ENCODE peak calls at places on chromosomes 16 and 17, in seven cellular contexts. G is kidney; J is K562; X is osteoblast; D is pancreas; S is CD4-positive, alpha-beta memory T cell; N is CD8-positive, alpha-beta memory T cell. R is an unnamed sample.

GRCh38 chr16:9134739-9135138 is 43.3 kb downstream of the HAPSTR1 start:
- DNase-seq in G (peak; percentile 69), J (peak; percentile 15), X (peak; percentile 58), D (peak; percentile 74), S (peak; percentile 46), N (peak; percentile 31), R (no peak)

GRCh38 chr16:88335150-88335685 is 47.5 kb upstream of the ZNF469 start:
- DNase-seq in G (peak; percentile 60), J (no peak), X (peak; percentile 27), D (no peak), S (no peak), N (no peak), R (no peak)

GRCh38 chr16:69187387-69187890 is 475 bp downstream of the SNTB2 start:
- DNase-seq in G (peak; percentile 87), J (peak; percentile 71), X (peak; percentile 91), D (peak; percentile 77), S (peak; percentile 47), N (peak; percentile 43), R (no peak)

GRCh38 chr16:711548-712320 is 3.2 kb upstream of the METRN start:
- DNase-seq in G (peak; percentile 93), J (peak; percentile 74), X (peak; percentile 100), D (peak; percentile 96), S (peak; percentile 69), N (peak; percentile 76), R (no peak)

GRCh38 chr17:285751-286422 is 66.7 kb downstream of the RPH3AL start:
- DNase-seq in G (peak; percentile 45), J (no peak), X (peak; percentile 53), D (peak; percentile 54), S (no peak), N (no peak), R (no peak)

GRCh38 chr17:40358323-40359038 is 6.1 kb downstream of the GJD3 start:
- DNase-seq in G (peak; percentile 95), J (peak; percentile 91), X (peak; percentile 100), D (peak; percentile 98), S (peak; percentile 80), N (peak; percentile 84), R (peak; percentile 56)

GRCh38 chr16:79278506-79278905 is 322.0 kb downstream of the MAF start:
- DNase-seq in G (no peak), J (no peak), X (no peak), D (no peak), S (peak; percentile 81), N (peak; percentile 32), R (no peak)

GRCh38 chr17:81016575-81016974 is 18.4 kb upstream of the BAIAP2 start:
- DNase-seq in G (no peak), J (no peak), X (no peak), D (no peak), S (no peak), N (no peak), R (no peak)

GRCh38 chr16:87416826-87417471 is 24.8 kb downstream of the MAP1LC3B start:
- DNase-seq in G (no peak), J (no peak), X (peak; percentile 94), D (no peak), S (no peak), N (no peak), R (no peak)

GRCh38 chr17:41962768-41963434 is 3.7 kb upstream of the CNP start:
- DNase-seq in G (peak; percentile 86), J (peak; percentile 78), X (peak; percentile 96), D (peak; percentile 82), S (peak; percentile 54), N (peak; percentile 58), R (no peak)

GRCh38 chr17:49035470-49036269 is 38.5 kb downstream of the IGF2BP1 start:
- DNase-seq in G (peak; percentile 81), J (peak; percentile 64), X (peak; percentile 93), D (peak; percentile 62), S (peak; percentile 8), N (peak; percentile 7), R (no peak)

DNA sequence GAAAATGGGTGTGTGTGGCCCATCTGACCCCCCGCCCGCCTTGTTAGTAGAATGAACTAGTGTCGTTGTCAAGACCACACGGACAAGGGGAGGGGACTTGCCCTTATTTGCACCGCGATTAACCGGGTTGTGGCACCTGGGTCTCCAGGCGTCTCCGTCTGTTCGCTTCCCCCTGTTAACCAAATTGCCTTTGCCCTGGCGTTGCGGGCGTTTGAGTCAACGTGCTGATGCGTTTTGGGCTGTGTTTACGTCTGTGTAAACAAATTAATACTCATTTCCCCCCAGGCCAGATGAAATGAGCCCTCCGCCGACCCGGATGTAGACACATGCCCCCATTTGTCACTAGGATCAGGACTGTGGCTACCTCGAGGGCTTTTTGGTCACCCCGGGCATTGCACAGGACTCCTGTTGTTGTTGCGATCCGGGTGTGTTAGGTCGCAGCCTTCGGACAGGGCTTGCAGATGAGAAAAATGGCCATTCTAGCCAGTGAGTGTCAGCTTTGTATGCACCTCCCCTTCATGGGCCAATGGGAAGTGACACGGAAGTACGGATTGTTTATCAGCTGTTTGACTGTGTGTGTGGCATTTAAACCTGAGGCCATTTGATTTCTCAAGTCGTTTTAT is 906 bp downstream of the RBL2 start:
- DNase-seq in G (peak; percentile 84), J (peak; percentile 74), X (peak; percentile 95), D (peak; percentile 75), S (peak; percentile 76), N (peak; percentile 64), R (peak; percentile 59)
- H3K4me1 ChIP-seq in G (peaks cover 10% of the 10 kb centered on the region), J (peaks cover 7% of the 10 kb centered on the region), X (peaks cover 14% of the 10 kb centered on the region), D (no peaks in the 10 kb centered on the region), S (peaks cover 53% of the 10 kb centered on the region), N (peaks cover 38% of the 10 kb centered on the region), R (peaks cover 9% of the 10 kb centered on the region)

DNA sequence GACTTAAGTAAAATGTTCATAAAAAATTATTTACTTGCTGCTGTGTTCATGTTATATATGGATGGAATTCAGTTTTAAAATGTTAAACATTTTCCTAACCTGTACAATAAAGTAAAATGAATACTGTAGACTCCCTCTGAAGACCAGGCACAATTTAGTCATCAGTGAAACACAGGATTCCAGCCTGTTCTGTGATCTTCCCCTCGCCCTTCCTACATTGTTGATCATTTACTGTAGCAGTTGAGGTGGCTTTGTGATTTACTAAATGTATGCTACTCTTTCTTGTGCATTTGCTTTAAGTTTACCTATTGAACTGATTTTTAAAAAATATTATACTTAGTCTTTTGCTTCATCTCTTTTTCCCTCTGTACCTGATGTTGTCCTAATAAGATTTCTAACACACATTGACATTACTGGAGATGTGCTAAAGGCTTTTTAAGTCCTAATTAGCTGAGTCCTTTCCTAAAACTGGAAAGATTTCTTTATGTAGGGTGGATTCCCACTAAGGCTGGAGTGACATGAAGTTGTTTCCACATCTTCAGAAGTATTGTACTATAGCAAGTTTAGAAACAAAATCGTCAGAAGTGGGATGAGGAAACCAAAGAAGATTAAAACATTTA is 38.1 kb downstream of the PHKB start:
- DNase-seq in G (no peak), J (no peak), X (no peak), D (no peak), S (no peak), N (no peak), R (no peak)
- H3K4me1 ChIP-seq in G (no peaks in the 10 kb centered on the region), J (peaks cover 13% of the 10 kb centered on the region), X (no peaks in the 10 kb centered on the region), D (no peaks in the 10 kb centered on the region), S (no peaks in the 10 kb centered on the region), N (peaks cover 7% of the 10 kb centered on the region), R (peaks cover 9% of the 10 kb centered on the region)

DNA sequence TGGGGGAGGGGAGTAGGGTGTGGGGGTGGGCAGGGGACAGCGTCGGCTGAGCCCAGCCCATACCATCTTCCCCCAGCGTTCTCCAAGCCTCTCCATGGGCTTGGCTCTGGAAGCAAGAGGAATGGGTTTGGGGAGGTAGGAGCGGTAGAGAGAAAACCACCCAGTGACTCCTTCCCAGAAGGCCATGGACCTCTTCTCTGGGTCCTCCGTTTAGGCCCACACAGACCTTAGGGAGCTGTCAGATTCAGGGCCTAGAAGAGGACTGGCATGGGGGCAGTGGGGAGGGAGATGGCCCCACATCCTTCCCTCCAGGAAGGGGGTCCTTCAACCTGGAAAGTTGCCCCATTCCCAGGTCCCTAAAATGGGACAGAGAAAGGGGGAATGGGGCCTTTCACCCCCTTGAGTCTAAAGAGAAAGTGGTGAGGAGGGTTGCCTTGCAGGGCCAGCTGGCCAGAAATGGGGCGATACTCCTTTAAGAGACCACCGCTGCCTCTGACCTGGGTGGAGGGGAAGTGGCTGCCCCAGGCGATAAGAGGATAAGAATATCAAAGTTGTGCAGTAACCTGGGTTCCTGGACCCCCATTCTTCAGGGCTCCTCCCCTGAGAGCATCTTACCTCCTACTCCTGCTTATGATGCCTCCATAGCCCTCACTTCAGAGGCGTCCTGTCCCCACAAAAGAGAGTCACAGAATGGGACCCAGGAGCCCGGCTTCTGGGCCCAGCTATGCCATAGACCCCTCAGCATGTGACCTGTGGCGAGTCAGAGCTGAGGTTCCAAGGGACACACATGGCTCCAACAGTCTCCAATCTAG is 5.0 kb upstream of the TSPOAP1 start:
- DNase-seq in G (peak; percentile 32), J (no peak), X (peak; percentile 63), D (no peak), S (no peak), N (no peak), R (no peak)
- H3K4me1 ChIP-seq in G (no peaks in the 10 kb centered on the region), J (peaks cover 55% of the 10 kb centered on the region), X (peaks cover 26% of the 10 kb centered on the region), D (no peaks in the 10 kb centered on the region), S (peaks cover 60% of the 10 kb centered on the region), N (peaks cover 50% of the 10 kb centered on the region), R (peaks cover 19% of the 10 kb centered on the region)

GRCh38 chr16:66515543-66516171 is 34.3 kb downstream of the TK2 start:
- DNase-seq in G (no peak), J (peak; percentile 58), X (peak; percentile 86), D (peak; percentile 50), S (no peak), N (no peak), R (no peak)

GRCh38 chr16:66516172-66516807 is 33.6 kb downstream of the TK2 start:
- DNase-seq in G (no peak), J (no peak), X (peak; percentile 87), D (no peak), S (no peak), N (no peak), R (no peak)

GRCh38 chr16:66517586-66518263 is 32.2 kb downstream of the TK2 start:
- DNase-seq in G (no peak), J (no peak), X (peak; percentile 30), D (no peak), S (no peak), N (no peak), R (no peak)

GRCh38 chr16:66519482-66519881 is 30.4 kb downstream of the TK2 start:
- DNase-seq in G (no peak), J (no peak), X (peak; percentile 8), D (no peak), S (no peak), N (no peak), R (no peak)

GRCh38 chr16:66516808-66517585 is 32.9 kb downstream of the TK2 start:
- DNase-seq in G (peak; percentile 98), J (peak; percentile 96), X (peak; percentile 97), D (peak; percentile 89), S (peak; percentile 67), N (peak; percentile 68), R (peak; percentile 97)
- H3K4me1 ChIP-seq in G (peaks cover 37% of the 10 kb centered on the region), J (peaks cover 35% of the 10 kb centered on the region), X (peaks cover 46% of the 10 kb centered on the region), D (peaks cover 28% of the 10 kb centered on the region), S (peaks cover 73% of the 10 kb centered on the region), N (peaks cover 61% of the 10 kb centered on the region), R (peaks cover 47% of the 10 kb centered on the region)

GRCh38 chr17:56121661-56122060 is 31.6 kb upstream of the ANKFN1 start:
- DNase-seq in G (no peak), J (no peak), X (no peak), D (no peak), S (no peak), N (no peak), R (no peak)
- H3K4me1 ChIP-seq in G (no peaks in the 10 kb centered on the region), J (no peaks in the 10 kb centered on the region), X (peaks cover 6% of the 10 kb centered on the region), D (no peaks in the 10 kb centered on the region), S (no peaks in the 10 kb centered on the region), N (no peaks in the 10 kb centered on the region), R (no peaks in the 10 kb centered on the region)